ENCODE peak calls at places on chromosome X, in eight cellular contexts. Q is Peyer's patch, V is heart right ventricle, A is heart left ventricle, Z is A673, Y is neural progenitor cell, G is A549, W is gastrocnemius medialis. N is an unnamed sample. For H3K4me1, the result is how much of the 10 kb centered on the place peaks cover.

GRCh38 chrX:132382068-132382467 is 106.8 kb downstream of the MBNL3 start:
- DNase-seq in Q (no peak), V (no peak), A (no peak), Z (no peak), Y (no peak), G (no peak), W (no peak), N (no peak)

GRCh38 chrX:636971-637659 is 6.5 kb downstream of the SHOX start:
- DNase-seq in Q (no peak), V (no peak), A (no peak), Z (no peak), Y (peak), G (no peak), W (no peak), N (peak)

GRCh38 chrX:11273544-11273943 is 19.7 kb upstream of the AMELX start:
- DNase-seq in Q (no peak), V (no peak), A (no peak), Z (no peak), Y (no peak), G (no peak), W (no peak), N (no peak)

GRCh38 chrX:34350552-34350951 is 218.4 kb upstream of the FAM47A start:
- DNase-seq in Q (no peak), V (no peak), A (no peak), Z (no peak), Y (no peak), G (no peak), W (no peak), N (no peak)

GRCh38 chrX:41522071-41522470 is 74.9 kb downstream of the NYX start:
- DNase-seq in Q (no peak), V (peak), A (no peak), Z (no peak), Y (no peak), G (no peak), W (no peak), N (no peak)

GRCh38 chrX:148316446-148316845 is 184.0 kb upstream of the AFF2 start:
- DNase-seq in Q (no peak), V (no peak), A (no peak), Z (no peak), Y (no peak), G (no peak), W (no peak), N (no peak)

GRCh38 chrX:152913915-152914314 is 16.0 kb downstream of the ZNF185 start:
- DNase-seq in Q (no peak), V (no peak), A (no peak), Z (no peak), Y (no peak), G (no peak), W (no peak), N (no peak)

GRCh38 chrX:2451456-2452316 is 49.1 kb downstream of the DHRSX start:
- DNase-seq in Q (no peak), V (no peak), A (no peak), Z (peak), Y (peak), G (no peak), W (no peak), N (peak)

GRCh38 chrX:120534413-120535205 is 26.2 kb downstream of the CUL4B start:
- DNase-seq in Q (no peak), V (no peak), A (no peak), Z (no peak), Y (no peak), G (no peak), W (no peak), N (no peak)

GRCh38 chrX:131729295-131729694 is 185.4 kb downstream of the OR13H1 start:
- DNase-seq in Q (no peak), V (no peak), A (peak), Z (peak), Y (no peak), G (no peak), W (no peak), N (no peak)

DNA sequence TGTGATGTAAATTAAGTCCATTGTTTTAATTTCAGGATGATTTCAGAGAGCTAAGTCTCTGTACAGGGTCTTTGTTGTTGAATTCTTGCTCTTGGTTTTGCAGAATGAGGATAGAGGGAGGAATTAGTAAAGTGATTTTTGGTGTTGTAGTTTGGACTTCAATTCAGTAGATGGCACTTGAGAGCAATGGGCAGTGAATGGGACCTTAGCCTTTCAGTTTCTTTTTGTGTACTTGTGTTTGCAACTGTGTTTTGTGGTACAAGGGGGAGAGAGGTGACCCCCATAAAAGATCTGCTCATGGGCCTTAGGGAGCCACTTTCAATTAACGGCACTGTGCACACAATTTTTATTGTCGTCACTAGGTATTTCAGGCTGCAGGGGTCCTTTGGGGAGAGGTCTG is 340.0 kb downstream of the DCAF12L2 start:
- DNase-seq in Q (no peak), V (no peak), A (no peak), Z (peak), Y (peak), G (no peak), W (no peak), N (no peak)
- TF ChIP-seq CTCF in Q (no peak), V (no peak), A (no peak), Z (peak), Y (no peak), G (no peak), W (no peak), N (no peak)

DNA sequence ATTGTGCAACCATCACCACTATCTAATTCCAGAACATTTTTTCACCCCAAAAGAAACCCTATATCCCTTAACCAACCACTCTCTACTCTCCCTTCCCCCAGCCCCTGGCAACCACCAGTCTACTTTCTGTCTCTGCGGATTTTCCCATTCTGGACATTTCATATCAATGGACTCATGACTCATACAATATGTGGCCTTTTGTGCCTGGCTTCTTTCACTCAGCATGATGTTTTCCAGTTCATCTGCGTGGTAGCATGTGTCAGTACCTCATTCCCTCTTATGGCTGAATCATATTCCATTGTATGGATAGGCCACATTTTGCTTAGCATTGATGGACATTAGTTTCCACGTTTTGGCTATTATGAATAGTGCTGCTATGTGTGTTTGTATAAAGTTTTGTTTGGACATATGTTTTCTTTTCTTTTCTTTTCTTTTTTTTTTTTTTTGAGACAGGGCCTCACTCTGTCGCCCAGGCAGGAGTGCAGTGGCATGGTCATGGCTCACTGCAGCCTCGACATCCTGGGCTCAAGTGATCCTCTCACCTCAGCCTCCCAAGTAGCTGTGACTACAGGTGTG is 335.4 kb downstream of the BCOR start:
- DNase-seq in Q (no peak), V (no peak), A (no peak), Z (no peak), Y (no peak), G (no peak), W (no peak), N (no peak)
- H3K4me1 ChIP-seq in Q (under half), V (under half), A (under half), Z (under half), Y (under half), G (half or more), W (under half), N (under half)

GRCh38 chrX:113929004-113929403 is 654.9 kb upstream of the HTR2C start:
- DNase-seq in Q (no peak), V (no peak), A (no peak), Z (peak), Y (peak), G (peak), W (no peak), N (peak)
- TF ChIP-seq CTCF in Q (no peak), V (peak), A (no peak), Z (peak), Y (peak), G (peak), W (no peak), N (peak)

DNA sequence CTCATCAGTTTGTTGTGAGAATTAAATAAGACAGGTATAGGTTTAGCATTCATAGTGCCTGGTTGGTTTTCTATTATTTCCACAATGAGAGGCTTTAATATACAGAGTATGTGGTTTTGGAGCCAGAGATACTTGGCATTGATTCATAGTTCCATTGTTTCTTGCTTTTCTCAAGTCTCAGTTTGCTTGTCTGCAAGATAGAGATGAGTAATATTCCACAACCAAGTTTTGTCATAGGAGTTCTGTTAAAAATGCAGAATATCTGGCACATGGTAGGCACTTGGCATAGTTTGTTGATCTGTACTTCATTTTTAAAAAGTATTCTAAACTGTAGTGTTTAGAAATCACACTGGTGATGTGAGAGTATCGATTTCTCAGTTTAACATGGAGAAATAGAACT is 37.5 kb upstream of the EDA2R start:
- DNase-seq in Q (no peak), V (no peak), A (no peak), Z (no peak), Y (no peak), G (no peak), W (no peak), N (no peak)
- H3K4me1 ChIP-seq in Q (under half), V (under half), A (under half), Z (under half), Y (under half), G (under half), W (under half), N (under half)

DNA sequence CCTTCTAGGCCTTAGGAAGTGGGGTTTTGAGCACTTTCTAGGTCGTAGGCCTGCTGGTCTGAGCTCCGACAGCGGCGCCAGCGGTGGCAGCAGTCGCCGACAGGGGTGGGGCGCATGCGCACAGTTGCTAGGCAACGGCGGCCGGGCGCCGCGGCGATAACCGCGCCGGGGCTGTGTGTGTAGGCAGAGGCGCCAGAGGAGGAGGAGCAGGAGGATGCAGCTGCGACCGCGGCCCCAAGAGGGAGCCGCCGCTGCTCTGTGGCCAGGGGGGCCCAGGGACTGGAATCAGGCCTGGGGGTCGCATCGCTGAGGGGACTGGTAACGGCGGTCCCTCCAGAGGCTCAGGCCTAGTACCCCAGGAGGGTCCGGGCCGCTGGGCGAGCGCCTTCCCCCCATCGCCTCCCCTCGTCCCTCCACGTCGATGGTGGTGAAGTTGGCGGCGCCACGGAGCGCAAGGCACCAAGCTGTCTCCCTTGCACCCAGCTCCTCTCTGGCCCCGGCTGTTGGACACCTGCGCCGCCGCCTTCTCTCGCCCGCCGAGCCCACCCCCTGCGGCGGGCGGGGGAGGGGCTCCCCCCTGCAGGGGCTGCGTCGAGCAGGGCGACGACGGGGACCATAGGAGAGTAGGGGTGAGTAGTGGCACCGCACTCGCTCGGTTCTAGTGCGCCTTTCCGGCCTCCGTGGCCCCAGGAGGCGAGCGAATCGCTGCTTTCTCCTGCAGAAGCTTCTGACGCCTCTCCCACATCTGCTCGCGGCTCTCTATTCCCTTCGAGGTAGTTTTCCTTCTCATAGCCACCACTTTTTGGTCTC is 58.6 kb upstream of the ZC4H2 start:
- DNase-seq in Q (peak), V (peak), A (peak), Z (no peak), Y (peak), G (peak), W (peak), N (peak)
- TF ChIP-seq CTCF in Q (peak), V (peak), A (peak), Z (no peak), Y (peak), G (no peak), W (no peak), N (peak)

DNA sequence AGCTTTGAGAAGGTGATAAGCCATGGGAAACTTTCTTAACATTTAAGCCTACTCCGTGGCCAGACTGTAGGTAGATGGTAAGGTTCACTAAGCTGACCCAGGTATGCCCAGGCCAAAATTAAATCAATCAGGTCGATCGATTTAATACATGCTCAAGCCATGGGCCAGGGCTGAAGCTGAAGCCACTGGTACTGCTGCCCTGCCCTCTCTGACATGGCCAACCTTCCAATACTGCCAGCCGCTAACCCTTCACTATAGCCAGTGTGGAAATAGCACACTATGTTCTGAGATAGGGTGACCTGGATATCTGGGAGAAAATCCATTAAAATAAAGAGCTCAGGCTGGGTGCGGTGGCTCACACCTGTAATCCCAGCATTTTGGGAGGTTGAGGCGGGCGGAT is 31.6 kb downstream of the TSC22D3 start:
- DNase-seq in Q (no peak), V (no peak), A (no peak), Z (no peak), Y (no peak), G (no peak), W (no peak), N (no peak)
- H3K4me1 ChIP-seq in Q (under half), V (under half), A (under half), Z (under half), Y (under half), G (under half), W (half or more), N (under half)